ENCODE peak calls at places on chromosomes 11 and 22, in eight cellular contexts. C is NCI-H2081; O is progenitor cell of endocrine pancreas; B is stimulated activated CD4-positive, alpha-beta T cell treated with anti-CD3 and anti-CD28 coated beads, Interleukin-1b, Interleukin-23, amount 100 ng/mL, for 1 hour; Y is mucosa of gallbladder; J is Daoy; D is fibroblast of pulmonary artery; P is stimulated activated naive CD8-positive, alpha-beta T cell treated with anti-CD3 and anti-CD28 coated beads, Interleukin-15, amount 100 ng/mL, for 72 hours. Z is an unnamed sample.

GRCh38 chr11:81869337-81870065 is 864.2 kb downstream of the FAM181B start:
- DNase-seq in C (no peak), O (no peak), B (peak), Y (peak), J (no peak), D (peak), P (peak), Z (peak)

GRCh38 chr11:35615911-35616900 is 2.1 kb upstream of the FJX1 start:
- DNase-seq in C (peak), O (no peak), B (no peak), Y (no peak), J (peak), D (peak), P (no peak), Z (no peak)

GRCh38 chr11:60159868-60160267 is 23.0 kb downstream of the MS4A6A start:
- DNase-seq in C (no peak), O (no peak), B (no peak), Y (no peak), J (no peak), D (no peak), P (no peak), Z (no peak)

GRCh38 chr22:23376256-23376655 is 195.9 kb downstream of the BCR start:
- DNase-seq in C (no peak), O (no peak), B (no peak), Y (no peak), J (peak), D (peak), P (peak), Z (no peak)

GRCh38 chr22:32502346-32502745 is 27.7 kb downstream of the FBXO7 start:
- DNase-seq in C (no peak), O (no peak), B (no peak), Y (no peak), J (no peak), D (no peak), P (no peak), Z (no peak)

GRCh38 chr11:95717314-95717713 is 72.3 kb downstream of the FAM76B start:
- DNase-seq in C (no peak), O (no peak), B (no peak), Y (no peak), J (no peak), D (no peak), P (no peak), Z (no peak)

GRCh38 chr22:39776295-39776694 is 117.3 kb downstream of the ENTHD1 start:
- DNase-seq in C (no peak), O (no peak), B (no peak), Y (no peak), J (no peak), D (no peak), P (no peak), Z (no peak)

GRCh38 chr11:8760896-8761295 is 78.3 kb downstream of the RPL27A start:
- DNase-seq in C (no peak), O (no peak), B (no peak), Y (no peak), J (no peak), D (peak), P (no peak), Z (no peak)

GRCh38 chr11:62544521-62545436 is 1.8 kb downstream of the AHNAK start:
- DNase-seq in C (no peak), O (no peak), B (no peak), Y (no peak), J (peak), D (no peak), P (no peak), Z (no peak)

GRCh38 chr11:66800720-66801428 is 42.4 kb upstream of the RCE1 start:
- DNase-seq in C (no peak), O (no peak), B (no peak), Y (no peak), J (no peak), D (no peak), P (no peak), Z (no peak)

GRCh38 chr11:60786811-60787567 is 1.9 kb downstream of the MS4A10 start:
- DNase-seq in C (no peak), O (no peak), B (no peak), Y (no peak), J (peak), D (peak), P (no peak), Z (peak)

GRCh38 chr22:39714321-39714720 is 143.8 kb downstream of the CACNA1I start:
- DNase-seq in C (no peak), O (no peak), B (no peak), Y (no peak), J (no peak), D (no peak), P (no peak), Z (peak)

GRCh38 chr11:20026629-20027545 is 133.4 kb downstream of the DBX1 start:
- DNase-seq in C (peak), O (peak), B (no peak), Y (no peak), J (no peak), D (no peak), P (no peak), Z (no peak)

GRCh38 chr11:45687836-45688235 is 22.4 kb upstream of the CHST1 start:
- DNase-seq in C (no peak), O (no peak), B (no peak), Y (no peak), J (no peak), D (no peak), P (no peak), Z (peak)

GRCh38 chr11:28743101-28743550 is 634.9 kb downstream of the METTL15 start:
- DNase-seq in C (no peak), O (no peak), B (no peak), Y (no peak), J (no peak), D (peak), P (no peak), Z (no peak)

GRCh38 chr22:45469573-45470383 is 32.9 kb upstream of the FBLN1 start:
- DNase-seq in C (no peak), O (no peak), B (no peak), Y (no peak), J (no peak), D (no peak), P (no peak), Z (peak)

GRCh38 chr11:74318241-74318932 is 6.9 kb upstream of the P4HA3 start:
- DNase-seq in C (no peak), O (no peak), B (no peak), Y (no peak), J (peak), D (no peak), P (no peak), Z (no peak)

GRCh38 chr11:115893701-115894100 is 389.5 kb upstream of the CADM1 start:
- DNase-seq in C (no peak), O (no peak), B (no peak), Y (no peak), J (peak), D (no peak), P (no peak), Z (no peak)

GRCh38 chr11:33406241-33406640 is 149.1 kb downstream of the HIPK3 start:
- DNase-seq in C (no peak), O (no peak), B (no peak), Y (no peak), J (no peak), D (no peak), P (no peak), Z (no peak)

GRCh38 chr11:19861171-19861570 is 148.5 kb downstream of the NAV2 start:
- DNase-seq in C (no peak), O (no peak), B (no peak), Y (no peak), J (no peak), D (peak), P (no peak), Z (no peak)

GRCh38 chr22:45420011-45420410 is 6.5 kb downstream of the RIBC2 start:
- DNase-seq in C (no peak), O (no peak), B (no peak), Y (no peak), J (no peak), D (no peak), P (no peak), Z (no peak)

GRCh38 chr22:43404673-43405385 is 7.0 kb upstream of the MPPED1 start:
- DNase-seq in C (no peak), O (no peak), B (no peak), Y (no peak), J (no peak), D (no peak), P (no peak), Z (peak)

GRCh38 chr11:112558691-112559090 is 298.0 kb upstream of the PLET1 start:
- DNase-seq in C (no peak), O (no peak), B (no peak), Y (no peak), J (no peak), D (peak), P (no peak), Z (no peak)

GRCh38 chr11:67439321-67440228 is 2.1 kb upstream of the PTPRCAP start:
- DNase-seq in C (no peak), O (no peak), B (no peak), Y (no peak), J (peak), D (no peak), P (peak), Z (no peak)

GRCh38 chr11:11010624-11011127 is 152.8 kb upstream of the ZBED5 start:
- DNase-seq in C (no peak), O (no peak), B (no peak), Y (peak), J (peak), D (peak), P (no peak), Z (no peak)

GRCh38 chr11:62137276-62137861 is 13.6 kb downstream of the INCENP start:
- DNase-seq in C (peak), O (no peak), B (no peak), Y (no peak), J (no peak), D (no peak), P (no peak), Z (no peak)

Z was measured in spleen.